ENCODE peak calls at places on chromosomes 3 and 15, in four cellular contexts. L, R, H and I are unnamed samples.

GRCh38 chr15:38608682-38609081 is 44.1 kb upstream of the RASGRP1 start:
- DNase-seq in L (no peak), R (no peak), H (no peak), I (no peak)

GRCh38 chr3:39213613-39214012 is 21.2 kb upstream of the XIRP1 start:
- DNase-seq in R (no peak), L (no peak), H (no peak), I (no peak)

GRCh38 chr15:63986185-63986680 is 60.1 kb downstream of the DAPK2 start:
- DNase-seq in R (no peak), H (no peak), L (no peak), I (no peak)

GRCh38 chr15:100241572-100242479 is 99.9 kb downstream of the ADAMTS17 start:
- DNase-seq in R (no peak), H (no peak), L (peak), I (no peak)

GRCh38 chr3:58679974-58680656 is 13.5 kb upstream of the FAM3D start:
- DNase-seq in H (no peak), L (peak), R (no peak), I (no peak)

GRCh38 chr3:191237045-191237882 is 38.2 kb downstream of the OSTN start:
- DNase-seq in L (no peak), R (no peak), H (no peak), I (no peak)

GRCh38 chr15:41160639-41161315 is 44.7 kb upstream of the INO80 start:
- DNase-seq in L (no peak), H (no peak), R (peak), I (no peak)

GRCh38 chr15:60701261-60702019 is 222.5 kb upstream of the ICE2 start:
- DNase-seq in R (no peak), H (no peak), L (no peak), I (no peak)

GRCh38 chr15:51283026-51283425 is 55.4 kb downstream of the CYP19A1 start:
- DNase-seq in L (no peak), R (no peak), H (no peak), I (no peak)

GRCh38 chr15:91022832-91023129 is 387 bp upstream of the VPS33B start:
- DNase-seq in L (no peak), H (no peak), R (no peak), I (no peak)